ENCODE peak calls at places on chromosomes 1 and 21, in four cellular contexts. One of them, this sample, is unnamed. For H3K4me1 and H3K36me3, the result is how much of the 10 kb centered on the place peaks cover.

GRCh38 chr1:91650764-91651163 is 150.1 kb downstream of the CDC7 start:
- DNase-seq in GM23338: no peak
- DNase-seq in heart right ventricle: peak
- DNase-seq in cardiac muscle cell: peak
- DNase-seq in this sample: peak

GRCh38 chr21:38129711-38130110 is 127.1 kb upstream of the KCNJ15 start:
- DNase-seq in GM23338: no peak
- DNase-seq in heart right ventricle: no peak
- DNase-seq in cardiac muscle cell: no peak
- DNase-seq in this sample: no peak

GRCh38 chr1:233315718-233316301 is 11.7 kb upstream of the MAP3K21 start:
- DNase-seq in GM23338: no peak
- DNase-seq in heart right ventricle: no peak
- DNase-seq in cardiac muscle cell: no peak
- DNase-seq in this sample: no peak

GRCh38 chr1:38420666-38421065 is 374.1 kb upstream of the POU3F1 start:
- DNase-seq in GM23338: no peak
- DNase-seq in heart right ventricle: no peak
- DNase-seq in cardiac muscle cell: no peak
- DNase-seq in this sample: no peak

GRCh38 chr1:4734791-4735190 is 80.4 kb downstream of the AJAP1 start:
- DNase-seq in GM23338: no peak
- DNase-seq in heart right ventricle: no peak
- DNase-seq in cardiac muscle cell: no peak
- DNase-seq in this sample: no peak

GRCh38 chr1:25695066-25695990 is 78.7 kb downstream of the MAN1C1 start:
- DNase-seq in GM23338: peak
- DNase-seq in heart right ventricle: peak
- DNase-seq in cardiac muscle cell: peak
- DNase-seq in this sample: peak

GRCh38 chr1:29824478-29825273 is 588.4 kb downstream of the PTPRU start:
- DNase-seq in GM23338: no peak
- DNase-seq in heart right ventricle: no peak
- DNase-seq in cardiac muscle cell: no peak
- DNase-seq in this sample: no peak

GRCh38 chr1:151058682-151059341 is 610 bp downstream of the CDC42SE1 start:
- DNase-seq in GM23338: peak
- DNase-seq in heart right ventricle: no peak
- DNase-seq in cardiac muscle cell: peak
- DNase-seq in this sample: peak

GRCh38 chr1:21963477-21964217 is 13.2 kb upstream of the CELA3B start:
- DNase-seq in GM23338: peak
- DNase-seq in heart right ventricle: peak
- DNase-seq in cardiac muscle cell: peak
- DNase-seq in this sample: peak

GRCh38 chr1:56639210-56639609 is 5.9 kb upstream of the PRKAA2 start:
- DNase-seq in GM23338: no peak
- DNase-seq in heart right ventricle: no peak
- DNase-seq in cardiac muscle cell: no peak
- DNase-seq in this sample: peak

GRCh38 chr1:54352755-54353154 is 53.4 kb downstream of the SSBP3 start:
- DNase-seq in GM23338: no peak
- DNase-seq in heart right ventricle: no peak
- DNase-seq in cardiac muscle cell: no peak
- DNase-seq in this sample: no peak

GRCh38 chr21:22657786-22658185 is 1659.6 kb downstream of the NCAM2 start:
- DNase-seq in GM23338: no peak
- DNase-seq in heart right ventricle: no peak
- DNase-seq in cardiac muscle cell: no peak
- DNase-seq in this sample: no peak

GRCh38 chr1:244371294-244372141 is 80.2 kb downstream of the ADSS2 start:
- DNase-seq in GM23338: no peak
- DNase-seq in heart right ventricle: no peak
- DNase-seq in cardiac muscle cell: no peak
- DNase-seq in this sample: no peak

GRCh38 chr1:217889401-217889800 is 258.3 kb downstream of the SPATA17 start:
- DNase-seq in GM23338: peak
- DNase-seq in heart right ventricle: peak
- DNase-seq in cardiac muscle cell: no peak
- DNase-seq in this sample: peak

GRCh38 chr21:46191686-46192575 is 7.7 kb upstream of the SPATC1L start:
- DNase-seq in GM23338: no peak
- DNase-seq in heart right ventricle: no peak
- DNase-seq in cardiac muscle cell: no peak
- DNase-seq in this sample: no peak

GRCh38 chr21:39852021-39852721 is 15.1 kb upstream of the PCP4 start:
- DNase-seq in GM23338: no peak
- DNase-seq in heart right ventricle: no peak
- DNase-seq in cardiac muscle cell: no peak
- DNase-seq in this sample: peak

GRCh38 chr1:193537266-193538003 is 351.0 kb upstream of the B3GALT2 start:
- DNase-seq in GM23338: no peak
- DNase-seq in heart right ventricle: no peak
- DNase-seq in cardiac muscle cell: no peak
- DNase-seq in this sample: no peak

GRCh38 chr1:214404154-214404553 is 123.2 kb downstream of the SMYD2 start:
- DNase-seq in GM23338: no peak
- DNase-seq in heart right ventricle: no peak
- DNase-seq in cardiac muscle cell: peak
- DNase-seq in this sample: peak

GRCh38 chr1:8303141-8303540 is 14.8 kb upstream of the SLC45A1 start:
- DNase-seq in GM23338: no peak
- DNase-seq in heart right ventricle: no peak
- DNase-seq in cardiac muscle cell: peak
- DNase-seq in this sample: no peak

GRCh38 chr1:238772321-238772720 is 614.0 kb upstream of the CHRM3 start:
- DNase-seq in GM23338: no peak
- DNase-seq in heart right ventricle: no peak
- DNase-seq in cardiac muscle cell: no peak
- DNase-seq in this sample: peak

GRCh38 chr1:231359113-231359512 is 21.0 kb downstream of the SPRTN start:
- DNase-seq in GM23338: no peak
- DNase-seq in heart right ventricle: no peak
- DNase-seq in cardiac muscle cell: peak
- DNase-seq in this sample: peak

GRCh38 chr1:4671828-4672227 is 17.4 kb downstream of the AJAP1 start:
- DNase-seq in GM23338: no peak
- DNase-seq in heart right ventricle: no peak
- DNase-seq in cardiac muscle cell: no peak
- DNase-seq in this sample: no peak

GRCh38 chr1:212271234-212271633 is 14.0 kb upstream of the PPP2R5A start:
- DNase-seq in GM23338: no peak
- DNase-seq in heart right ventricle: no peak
- DNase-seq in cardiac muscle cell: no peak
- DNase-seq in this sample: no peak

GRCh38 chr1:109598156-109598555 is 21.3 kb downstream of the GNAT2 start:
- DNase-seq in GM23338: no peak
- DNase-seq in heart right ventricle: no peak
- DNase-seq in cardiac muscle cell: no peak
- DNase-seq in this sample: no peak

GRCh38 chr1:27398405-27399149 is 6.2 kb downstream of the GPR3 start:
- DNase-seq in GM23338: no peak
- DNase-seq in heart right ventricle: no peak
- DNase-seq in cardiac muscle cell: no peak
- DNase-seq in this sample: no peak

GRCh38 chr1:154328318-154329151 is 3.2 kb downstream of the ATP8B2 start:
- DNase-seq in GM23338: peak
- DNase-seq in heart right ventricle: peak
- DNase-seq in cardiac muscle cell: peak
- DNase-seq in this sample: peak

GRCh38 chr1:153525088-153525713 is 10.6 kb downstream of the S100A6 start:
- DNase-seq in GM23338: no peak
- DNase-seq in heart right ventricle: no peak
- DNase-seq in cardiac muscle cell: no peak
- DNase-seq in this sample: no peak

GRCh38 chr21:33232640-33233039 is 2.9 kb downstream of the IFNAR2 start:
- DNase-seq in GM23338: no peak
- DNase-seq in heart right ventricle: no peak
- DNase-seq in cardiac muscle cell: peak
- DNase-seq in this sample: no peak

GRCh38 chr1:93847811-93848288 is 31.2 kb downstream of the DNTTIP2 start:
- DNase-seq in GM23338: peak
- DNase-seq in heart right ventricle: peak
- DNase-seq in cardiac muscle cell: peak
- DNase-seq in this sample: peak

GRCh38 chr1:59455206-59455605 is 158.3 kb downstream of the FGGY start:
- DNase-seq in GM23338: no peak
- DNase-seq in heart right ventricle: no peak
- DNase-seq in cardiac muscle cell: peak
- DNase-seq in this sample: peak

GRCh38 chr1:65069186-65069585 is 78.8 kb upstream of the AK4 start:
- DNase-seq in GM23338: no peak
- DNase-seq in heart right ventricle: no peak
- DNase-seq in cardiac muscle cell: no peak
- DNase-seq in this sample: no peak

GRCh38 chr1:178192686-178193085 is 98.8 kb downstream of the RASAL2 start:
- DNase-seq in GM23338: no peak
- DNase-seq in heart right ventricle: no peak
- DNase-seq in cardiac muscle cell: peak
- DNase-seq in this sample: peak

GRCh38 chr21:37670883-37671282 is 245.4 kb downstream of the KCNJ6 start:
- DNase-seq in GM23338: no peak
- DNase-seq in heart right ventricle: no peak
- DNase-seq in cardiac muscle cell: peak
- DNase-seq in this sample: peak

GRCh38 chr1:154808909-154809262 is 61.2 kb downstream of the KCNN3 start:
- DNase-seq in GM23338: no peak
- DNase-seq in heart right ventricle: no peak
- DNase-seq in cardiac muscle cell: no peak
- DNase-seq in this sample: no peak

GRCh38 chr1:172745014-172745413 is 86.1 kb downstream of the FASLG start:
- DNase-seq in GM23338: peak
- DNase-seq in heart right ventricle: no peak
- DNase-seq in cardiac muscle cell: peak
- DNase-seq in this sample: peak

GRCh38 chr21:43900690-43901089 is 35.7 kb downstream of the AGPAT3 start:
- DNase-seq in GM23338: no peak
- DNase-seq in heart right ventricle: no peak
- DNase-seq in cardiac muscle cell: no peak
- DNase-seq in this sample: no peak

GRCh38 chr1:9416918-9417500 is 122.3 kb upstream of the SLC25A33 start:
- DNase-seq in GM23338: no peak
- DNase-seq in heart right ventricle: no peak
- DNase-seq in cardiac muscle cell: no peak
- DNase-seq in this sample: no peak

GRCh38 chr1:9416506-9416905 is 122.8 kb upstream of the SLC25A33 start:
- DNase-seq in GM23338: no peak
- DNase-seq in heart right ventricle: no peak
- DNase-seq in cardiac muscle cell: no peak
- DNase-seq in this sample: no peak

GRCh38 chr1:9413877-9414213 is 121.2 kb downstream of the SPSB1 start:
- DNase-seq in GM23338: no peak
- DNase-seq in heart right ventricle: peak
- DNase-seq in cardiac muscle cell: no peak
- DNase-seq in this sample: peak

GRCh38 chr1:9410737-9411297 is 118.1 kb downstream of the SPSB1 start:
- DNase-seq in GM23338: peak
- DNase-seq in heart right ventricle: no peak
- DNase-seq in cardiac muscle cell: peak
- DNase-seq in this sample: no peak

GRCh38 chr1:9413143-9413876 is 120.6 kb downstream of the SPSB1 start:
- DNase-seq in GM23338: peak
- DNase-seq in heart right ventricle: peak
- DNase-seq in cardiac muscle cell: peak
- DNase-seq in this sample: peak
- H3K4me1 ChIP-seq in GM23338: under half
- H3K4me1 ChIP-seq in heart right ventricle: under half
- H3K4me1 ChIP-seq in cardiac muscle cell: under half
- H3K4me1 ChIP-seq in this sample: under half

GRCh38 chr1:2202843-2203601 is 8.4 kb upstream of the FAAP20 start:
- DNase-seq in GM23338: no peak
- DNase-seq in heart right ventricle: peak
- DNase-seq in cardiac muscle cell: no peak
- DNase-seq in this sample: no peak

GRCh38 chr1:2204384-2205190 is 10.0 kb upstream of the FAAP20 start:
- DNase-seq in GM23338: peak
- DNase-seq in heart right ventricle: peak
- DNase-seq in cardiac muscle cell: peak
- DNase-seq in this sample: peak

GRCh38 chr1:2206813-2207488 is 12.4 kb upstream of the FAAP20 start:
- DNase-seq in GM23338: no peak
- DNase-seq in heart right ventricle: peak
- DNase-seq in cardiac muscle cell: no peak
- DNase-seq in this sample: no peak

GRCh38 chr1:2203671-2204383 is 9.3 kb upstream of the FAAP20 start:
- DNase-seq in GM23338: no peak
- DNase-seq in heart right ventricle: peak
- DNase-seq in cardiac muscle cell: no peak
- DNase-seq in this sample: no peak

GRCh38 chr1:2205191-2205952 is 10.8 kb upstream of the FAAP20 start:
- DNase-seq in GM23338: peak
- DNase-seq in heart right ventricle: peak
- DNase-seq in cardiac muscle cell: peak
- DNase-seq in this sample: no peak
- H3K4me3 ChIP-seq in GM23338: peak
- H3K4me3 ChIP-seq in heart right ventricle: peak
- H3K4me3 ChIP-seq in cardiac muscle cell: peak
- H3K4me3 ChIP-seq in this sample: peak

GRCh38 chr21:44953628-44954021 is 13.8 kb downstream of the SLX9 start:
- DNase-seq in GM23338: no peak
- DNase-seq in heart right ventricle: no peak
- DNase-seq in cardiac muscle cell: no peak
- DNase-seq in this sample: no peak

GRCh38 chr21:44952116-44952928 is 12.5 kb downstream of the SLX9 start:
- DNase-seq in GM23338: no peak
- DNase-seq in heart right ventricle: peak
- DNase-seq in cardiac muscle cell: no peak
- DNase-seq in this sample: no peak

GRCh38 chr21:44954281-44954771 is 14.5 kb downstream of the SLX9 start:
- DNase-seq in GM23338: no peak
- DNase-seq in heart right ventricle: peak
- DNase-seq in cardiac muscle cell: no peak
- DNase-seq in this sample: no peak

GRCh38 chr21:44951186-44951915 is 11.5 kb downstream of the SLX9 start:
- DNase-seq in GM23338: no peak
- DNase-seq in heart right ventricle: no peak
- DNase-seq in cardiac muscle cell: no peak
- DNase-seq in this sample: no peak

GRCh38 chr21:44952929-44953627 is 13.2 kb downstream of the SLX9 start:
- DNase-seq in GM23338: no peak
- DNase-seq in heart right ventricle: no peak
- DNase-seq in cardiac muscle cell: no peak
- DNase-seq in this sample: no peak
- H3K36me3 ChIP-seq in GM23338: under half
- H3K36me3 ChIP-seq in heart right ventricle: under half
- H3K36me3 ChIP-seq in cardiac muscle cell: under half
- H3K36me3 ChIP-seq in this sample: under half

DNA sequence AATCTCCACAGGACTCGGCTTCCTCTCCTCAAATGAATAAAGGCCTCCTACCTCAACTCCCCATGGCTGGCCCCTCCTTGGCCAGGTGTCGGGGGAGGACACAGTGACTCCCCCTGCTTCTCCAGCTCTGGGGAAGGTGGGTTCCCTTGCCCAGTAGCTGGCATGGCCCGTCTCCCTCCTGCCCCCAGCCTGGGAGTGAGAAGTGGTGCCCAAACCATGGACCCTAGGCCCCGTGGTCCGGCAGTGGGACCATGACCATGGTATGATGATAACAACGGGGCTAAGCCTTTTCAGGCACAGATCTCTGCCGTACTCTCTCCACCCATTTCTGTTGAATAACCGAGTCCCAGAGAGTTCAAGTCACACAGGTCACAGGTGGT is 11.2 kb downstream of the PLA2G2F start:
- DNase-seq in GM23338: no peak
- DNase-seq in heart right ventricle: no peak
- DNase-seq in cardiac muscle cell: no peak
- DNase-seq in this sample: no peak
- H3K4me1 ChIP-seq in GM23338: under half
- H3K4me1 ChIP-seq in heart right ventricle: under half
- H3K4me1 ChIP-seq in cardiac muscle cell: under half
- H3K4me1 ChIP-seq in this sample: under half

This sample was measured in adipocyte.